ENCODE peak calls at places on chromosomes 13 and 19, in four cellular contexts. J is CD8-positive, alpha-beta T cell; W is cardiac fibroblast; E is effector memory CD4-positive, alpha-beta T cell. L is an unnamed sample.

GRCh38 chr19:31340059-31341025 is 8.9 kb downstream of the TSHZ3 start:
- DNase-seq in J (no peak), E (peak; percentile 29), W (peak; percentile 56), L (peak; percentile 44)

GRCh38 chr19:13031917-13032623 is 36.8 kb downstream of the NFIX start:
- DNase-seq in E (no peak), W (peak; percentile 32), J (no peak), L (peak; percentile 56)

GRCh38 chr19:16654151-16654550 is 5.8 kb downstream of the SMIM7 start:
- DNase-seq in E (no peak), J (no peak), W (no peak), L (no peak)

GRCh38 chr13:79901336-79901735 is 420.4 kb downstream of the NDFIP2 start:
- DNase-seq in E (no peak), W (peak; percentile 61), J (no peak), L (no peak)

GRCh38 chr13:41398494-41399190 is 58.7 kb upstream of the RGCC start:
- DNase-seq in E (no peak), W (no peak), J (no peak), L (no peak)

GRCh38 chr19:40594657-40595077 is 6.5 kb upstream of the LTBP4 start:
- DNase-seq in W (no peak), J (no peak), E (no peak), L (peak; percentile 68)

GRCh38 chr13:66138172-66138811 is 1091.8 kb downstream of the PCDH9 start:
- DNase-seq in W (no peak), E (no peak), J (no peak), L (no peak)

GRCh38 chr13:66214467-66214866 is 1015.7 kb downstream of the PCDH9 start:
- DNase-seq in J (no peak), W (no peak), E (no peak), L (no peak)

GRCh38 chr13:99656843-99657506 is 155.7 kb downstream of the TM9SF2 start:
- DNase-seq in W (no peak), E (no peak), J (peak; percentile 22), L (no peak)

GRCh38 chr13:99660101-99660500 is 158.8 kb downstream of the TM9SF2 start:
- DNase-seq in W (no peak), E (no peak), J (no peak), L (no peak)

GRCh38 chr13:99657848-99658265 is 156.6 kb downstream of the TM9SF2 start:
- DNase-seq in E (no peak), W (peak; percentile 31), J (peak; percentile 45), L (no peak)

GRCh38 chr13:99658266-99658991 is 157.2 kb downstream of the TM9SF2 start:
- DNase-seq in E (peak; percentile 25), J (peak; percentile 68), W (peak; percentile 69), L (peak; percentile 5)

DNA sequence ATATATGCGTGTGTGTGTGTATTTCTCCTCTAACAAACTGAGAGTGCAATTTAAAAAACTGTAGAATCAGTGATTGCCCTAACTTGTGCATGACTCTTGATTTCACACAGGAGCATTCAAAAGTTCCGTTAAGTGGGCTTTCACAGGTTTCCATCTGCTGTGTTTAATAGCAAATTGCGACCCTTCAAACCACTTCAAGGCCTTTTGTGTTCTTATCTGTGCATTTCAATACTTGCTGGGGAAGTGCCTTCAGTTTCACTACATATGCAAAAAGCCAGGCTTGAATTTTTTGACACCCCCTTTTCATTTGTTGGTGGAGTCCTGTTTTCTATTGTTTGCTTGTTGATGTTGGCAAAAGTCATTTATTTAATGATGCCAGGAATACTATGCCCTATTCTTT is 158.0 kb downstream of the TM9SF2 start:
- DNase-seq in W (no peak), J (no peak), E (no peak), L (no peak)
- H3K4me3 ChIP-seq in W (no peak overlapping the region), J (no peak overlapping the region), E (no peak overlapping the region), L (no peak overlapping the region)

DNA sequence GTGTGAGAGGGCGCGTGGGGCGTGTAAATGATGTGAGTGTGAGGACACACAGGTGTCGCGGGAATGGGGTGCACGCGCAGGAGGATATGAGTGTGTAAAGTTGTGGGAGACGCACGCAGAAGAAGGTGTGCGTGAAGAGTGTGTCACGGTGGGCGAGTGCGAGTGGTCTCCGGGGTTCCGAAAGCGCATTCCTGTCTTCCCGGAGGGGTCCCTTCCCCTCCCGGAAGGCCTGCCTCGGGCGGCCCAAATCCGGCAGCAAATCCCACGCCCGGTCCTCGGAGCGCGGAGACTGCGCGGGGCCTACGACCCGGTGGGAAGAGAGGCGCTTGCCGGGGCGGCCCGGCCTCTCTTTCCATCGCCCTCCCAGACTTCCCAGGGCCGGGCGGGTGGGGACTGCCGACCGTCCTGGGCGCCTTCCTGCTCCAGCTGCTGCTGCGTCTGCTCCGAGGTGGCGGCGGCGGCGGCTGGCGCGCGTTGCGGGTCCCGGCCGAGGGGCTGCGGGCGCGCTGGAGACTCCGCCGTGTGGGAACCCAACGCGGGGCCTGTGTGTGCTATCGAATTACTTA is 2.1 kb downstream of the ZIC5 start:
- DNase-seq in W (no peak), E (no peak), J (no peak), L (no peak)
- H3K4me3 ChIP-seq in W (no peak overlapping the region), E (peak overlapping the region; percentile 43), J (peak overlapping the region; percentile 19), L (no peak overlapping the region)

DNA sequence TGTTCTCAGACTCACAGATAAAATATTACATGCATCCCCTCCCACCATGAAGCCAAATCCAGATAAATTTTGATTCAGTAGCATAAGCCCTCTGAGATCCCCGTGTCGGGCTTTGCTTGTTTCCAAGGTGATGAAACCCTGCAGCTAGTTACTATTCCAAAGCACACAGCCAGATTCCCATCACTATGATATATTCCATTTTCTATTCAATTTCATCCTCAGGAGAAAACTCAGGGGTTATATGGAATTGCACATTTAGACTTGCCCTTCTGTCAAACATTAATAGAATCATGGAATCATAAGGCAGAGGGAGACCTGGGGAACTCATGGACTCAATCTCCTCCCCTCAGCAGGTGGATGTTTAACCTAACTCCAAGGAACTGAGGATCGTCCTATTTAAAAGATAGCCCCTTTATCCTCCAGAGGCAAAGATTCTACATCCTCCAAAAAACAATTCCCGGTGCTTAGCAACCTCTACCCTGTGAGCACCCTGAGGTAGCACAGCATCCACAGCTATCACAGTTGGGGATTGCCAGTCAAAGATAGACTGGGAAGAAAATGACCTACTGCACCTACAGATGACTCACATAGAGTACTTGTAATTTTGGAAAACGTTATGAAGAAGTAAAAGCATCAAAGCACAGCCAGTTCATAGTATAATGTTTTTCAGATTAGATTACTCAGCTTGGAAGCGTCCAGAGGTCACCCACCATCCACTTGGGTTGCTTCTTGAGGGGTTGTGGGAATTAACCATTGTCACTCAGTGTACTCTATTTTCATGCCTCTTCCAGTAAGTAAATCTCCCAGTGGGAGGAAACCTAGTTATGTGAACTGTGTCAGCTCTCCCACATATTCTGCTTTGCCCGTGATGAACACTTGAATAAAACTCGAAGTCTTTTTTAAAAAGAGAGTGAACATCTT is 9.1 kb upstream of the FAM124A start:
- DNase-seq in E (no peak), J (no peak), W (no peak), L (no peak)
- H3K4me3 ChIP-seq in E (no peak overlapping the region), J (no peak overlapping the region), W (no peak overlapping the region), L (no peak overlapping the region)

GRCh38 chr13:33489563-33489962 is 204.0 kb upstream of the STARD13 start:
- DNase-seq in W (no peak), J (no peak), E (no peak), L (no peak)
- H3K4me3 ChIP-seq in W (no peak overlapping the region), J (no peak overlapping the region), E (no peak overlapping the region), L (no peak overlapping the region)

L was measured in bronchial epithelial cell.